ENCODE peak calls at places on chromosomes 11 and 22, in five cellular contexts. One of them, this sample, is unnamed. For H3K4me1, the result is how much of the 10 kb centered on the place peaks cover.

GRCh38 chr11:134637091-134638015 is 225.3 kb upstream of the B3GAT1 start:
- DNase-seq in fibroblast of lung: no peak
- DNase-seq in breast epithelium: no peak
- DNase-seq in small intestine: no peak
- DNase-seq in CD8-positive, alpha-beta T cell: no peak
- DNase-seq in this sample: no peak

GRCh38 chr11:12682730-12683500 is 8.7 kb downstream of the TEAD1 start:
- DNase-seq in fibroblast of lung: no peak
- DNase-seq in breast epithelium: no peak
- DNase-seq in small intestine: no peak
- DNase-seq in CD8-positive, alpha-beta T cell: no peak
- DNase-seq in this sample: no peak

GRCh38 chr11:126212089-126212660 is 593 bp downstream of the FAM118B start:
- DNase-seq in fibroblast of lung: no peak
- DNase-seq in breast epithelium: no peak
- DNase-seq in small intestine: no peak
- DNase-seq in CD8-positive, alpha-beta T cell: no peak
- DNase-seq in this sample: no peak

GRCh38 chr22:49447837-49448236 is 379.8 kb downstream of the BRD1 start:
- DNase-seq in fibroblast of lung: no peak
- DNase-seq in breast epithelium: no peak
- DNase-seq in small intestine: no peak
- DNase-seq in CD8-positive, alpha-beta T cell: no peak
- DNase-seq in this sample: no peak

GRCh38 chr11:116065986-116066385 is 561.8 kb upstream of the CADM1 start:
- DNase-seq in fibroblast of lung: no peak
- DNase-seq in breast epithelium: no peak
- DNase-seq in small intestine: no peak
- DNase-seq in CD8-positive, alpha-beta T cell: no peak
- DNase-seq in this sample: no peak

GRCh38 chr11:13850256-13851010 is 112.1 kb upstream of the SPON1 start:
- DNase-seq in fibroblast of lung: peak
- DNase-seq in breast epithelium: no peak
- DNase-seq in small intestine: no peak
- DNase-seq in CD8-positive, alpha-beta T cell: no peak
- DNase-seq in this sample: no peak

GRCh38 chr22:24592144-24592845 is 578 bp downstream of the LRRC75B start:
- DNase-seq in fibroblast of lung: no peak
- DNase-seq in breast epithelium: no peak
- DNase-seq in small intestine: no peak
- DNase-seq in CD8-positive, alpha-beta T cell: no peak
- DNase-seq in this sample: no peak

GRCh38 chr22:19488884-19489843 is 9.4 kb downstream of the CDC45 start:
- DNase-seq in fibroblast of lung: no peak
- DNase-seq in breast epithelium: no peak
- DNase-seq in small intestine: peak
- DNase-seq in CD8-positive, alpha-beta T cell: no peak
- DNase-seq in this sample: no peak

GRCh38 chr11:46120361-46120710 is 918 bp downstream of the PHF21A start:
- DNase-seq in fibroblast of lung: peak
- DNase-seq in breast epithelium: no peak
- DNase-seq in small intestine: peak
- DNase-seq in CD8-positive, alpha-beta T cell: peak
- DNase-seq in this sample: no peak

DNA sequence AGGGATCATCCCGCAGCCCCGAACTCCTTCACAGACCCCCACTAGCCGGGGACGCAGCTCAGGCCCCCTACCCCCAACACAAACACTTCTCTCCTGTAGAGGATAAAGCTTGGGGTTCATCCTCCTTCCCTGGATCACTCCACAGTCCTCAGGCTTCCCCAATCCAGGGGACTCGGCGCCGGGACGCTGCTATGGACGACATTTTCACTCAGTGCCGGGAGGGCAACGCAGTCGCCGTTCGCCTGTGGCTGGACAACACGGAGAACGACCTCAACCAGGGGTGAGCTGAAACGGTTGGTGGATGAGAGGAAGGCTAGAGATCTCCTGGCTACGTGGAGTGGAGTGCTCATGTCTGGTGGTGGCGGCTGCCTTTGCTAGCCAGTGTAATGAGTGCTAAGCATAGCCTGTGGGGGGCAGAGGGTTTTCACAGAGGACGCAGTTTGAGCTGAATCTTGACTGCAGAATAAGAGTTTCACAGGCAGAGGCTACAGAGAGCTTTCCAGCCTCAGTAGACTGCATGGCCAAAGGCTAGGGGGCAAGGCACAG is 580 bp downstream of the ILK start:
- DNase-seq in fibroblast of lung: peak
- DNase-seq in breast epithelium: no peak
- DNase-seq in small intestine: peak
- DNase-seq in CD8-positive, alpha-beta T cell: peak
- DNase-seq in this sample: no peak
- H3K4me1 ChIP-seq in fibroblast of lung: under half
- H3K4me1 ChIP-seq in breast epithelium: under half
- H3K4me1 ChIP-seq in small intestine: under half
- H3K4me1 ChIP-seq in CD8-positive, alpha-beta T cell: half or more
- H3K4me1 ChIP-seq in this sample: under half

GRCh38 chr11:87120937-87121336 is 83.2 kb downstream of the TMEM135 start:
- DNase-seq in fibroblast of lung: no peak
- DNase-seq in breast epithelium: no peak
- DNase-seq in small intestine: no peak
- DNase-seq in CD8-positive, alpha-beta T cell: no peak
- DNase-seq in this sample: no peak
- H3K27ac ChIP-seq in fibroblast of lung: no peak
- H3K27ac ChIP-seq in breast epithelium: no peak
- H3K27ac ChIP-seq in small intestine: no peak
- H3K27ac ChIP-seq in CD8-positive, alpha-beta T cell: no peak
- H3K27ac ChIP-seq in this sample: no peak

DNA sequence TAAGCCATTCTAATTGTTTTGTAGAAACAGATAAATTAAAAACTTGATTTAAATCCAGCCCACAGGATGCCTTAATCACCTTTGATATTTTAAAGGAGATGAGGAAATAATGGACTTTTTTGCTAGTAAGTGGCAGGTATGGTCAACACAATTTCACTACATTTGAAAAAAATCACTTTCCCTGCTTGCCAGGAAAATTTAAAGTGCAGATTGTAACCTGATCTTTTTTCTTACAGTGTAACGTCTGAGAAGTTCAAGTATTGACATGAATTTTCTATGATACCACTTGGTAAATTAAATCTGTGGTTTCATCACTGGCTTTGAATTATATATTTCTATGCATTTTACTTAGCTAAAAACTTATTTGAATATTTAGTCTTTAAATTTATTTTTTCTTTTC is 65.3 kb downstream of the ARHGEF12 start:
- DNase-seq in fibroblast of lung: peak
- DNase-seq in breast epithelium: no peak
- DNase-seq in small intestine: no peak
- DNase-seq in CD8-positive, alpha-beta T cell: no peak
- DNase-seq in this sample: no peak
- H3K4me3 ChIP-seq in fibroblast of lung: peak
- H3K4me3 ChIP-seq in breast epithelium: no peak
- H3K4me3 ChIP-seq in small intestine: no peak
- H3K4me3 ChIP-seq in CD8-positive, alpha-beta T cell: no peak
- H3K4me3 ChIP-seq in this sample: no peak

GRCh38 chr11:128598096-128598495 is 10.7 kb upstream of the ETS1 start:
- DNase-seq in fibroblast of lung: no peak
- DNase-seq in breast epithelium: no peak
- DNase-seq in small intestine: no peak
- DNase-seq in CD8-positive, alpha-beta T cell: no peak
- DNase-seq in this sample: no peak

GRCh38 chr11:128596245-128596644 is 8.9 kb upstream of the ETS1 start:
- DNase-seq in fibroblast of lung: no peak
- DNase-seq in breast epithelium: no peak
- DNase-seq in small intestine: no peak
- DNase-seq in CD8-positive, alpha-beta T cell: no peak
- DNase-seq in this sample: no peak

GRCh38 chr11:128598755-128599154 is 11.4 kb upstream of the ETS1 start:
- DNase-seq in fibroblast of lung: no peak
- DNase-seq in breast epithelium: no peak
- DNase-seq in small intestine: no peak
- DNase-seq in CD8-positive, alpha-beta T cell: no peak
- DNase-seq in this sample: no peak

GRCh38 chr11:128595775-128596174 is 8.4 kb upstream of the ETS1 start:
- DNase-seq in fibroblast of lung: no peak
- DNase-seq in breast epithelium: no peak
- DNase-seq in small intestine: no peak
- DNase-seq in CD8-positive, alpha-beta T cell: no peak
- DNase-seq in this sample: no peak

GRCh38 chr11:128597209-128597608 is 9.9 kb upstream of the ETS1 start:
- DNase-seq in fibroblast of lung: no peak
- DNase-seq in breast epithelium: no peak
- DNase-seq in small intestine: no peak
- DNase-seq in CD8-positive, alpha-beta T cell: no peak
- DNase-seq in this sample: no peak
- H3K4me1 ChIP-seq in fibroblast of lung: under half
- H3K4me1 ChIP-seq in breast epithelium: under half
- H3K4me1 ChIP-seq in small intestine: under half
- H3K4me1 ChIP-seq in CD8-positive, alpha-beta T cell: under half
- H3K4me1 ChIP-seq in this sample: under half

GRCh38 chr22:26756675-26757293 is 99.4 kb downstream of the MIAT start:
- DNase-seq in fibroblast of lung: peak
- DNase-seq in breast epithelium: peak
- DNase-seq in small intestine: peak
- DNase-seq in CD8-positive, alpha-beta T cell: no peak
- DNase-seq in this sample: no peak
- H3K27ac ChIP-seq in fibroblast of lung: no peak
- H3K27ac ChIP-seq in breast epithelium: no peak
- H3K27ac ChIP-seq in small intestine: no peak
- H3K27ac ChIP-seq in CD8-positive, alpha-beta T cell: no peak
- H3K27ac ChIP-seq in this sample: no peak

GRCh38 chr11:114134870-114135269 is 75.4 kb downstream of the ZBTB16 start:
- DNase-seq in fibroblast of lung: peak
- DNase-seq in breast epithelium: no peak
- DNase-seq in small intestine: no peak
- DNase-seq in CD8-positive, alpha-beta T cell: no peak
- DNase-seq in this sample: no peak

GRCh38 chr11:114131366-114131963 is 72.0 kb downstream of the ZBTB16 start:
- DNase-seq in fibroblast of lung: no peak
- DNase-seq in breast epithelium: no peak
- DNase-seq in small intestine: no peak
- DNase-seq in CD8-positive, alpha-beta T cell: no peak
- DNase-seq in this sample: no peak

GRCh38 chr11:114132427-114132826 is 72.9 kb downstream of the ZBTB16 start:
- DNase-seq in fibroblast of lung: no peak
- DNase-seq in breast epithelium: no peak
- DNase-seq in small intestine: no peak
- DNase-seq in CD8-positive, alpha-beta T cell: no peak
- DNase-seq in this sample: no peak

GRCh38 chr11:114133548-114134329 is 74.2 kb downstream of the ZBTB16 start:
- DNase-seq in fibroblast of lung: no peak
- DNase-seq in breast epithelium: no peak
- DNase-seq in small intestine: no peak
- DNase-seq in CD8-positive, alpha-beta T cell: no peak
- DNase-seq in this sample: no peak

DNA sequence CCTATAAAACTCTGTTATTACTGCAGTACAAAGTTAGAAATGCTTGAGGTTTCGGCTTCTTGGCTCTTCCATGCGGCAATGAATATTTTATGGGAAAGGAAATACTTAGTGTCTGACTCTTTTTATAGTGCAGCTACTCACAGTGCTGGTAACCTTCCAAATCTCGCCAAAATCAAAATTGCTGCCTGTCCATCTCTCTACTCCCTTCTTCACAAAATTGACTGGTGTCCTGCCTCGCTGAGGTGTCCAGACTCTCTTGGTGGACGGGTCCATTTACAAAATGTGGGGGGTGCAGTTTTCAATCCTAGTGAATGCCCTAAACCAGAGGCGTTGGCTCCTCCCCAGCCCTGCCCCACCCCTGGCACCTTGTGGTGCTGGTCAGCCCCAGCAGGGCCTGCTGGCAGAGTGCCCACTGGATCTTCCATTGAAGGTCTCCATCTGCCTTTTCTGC is 73.5 kb downstream of the ZBTB16 start:
- DNase-seq in fibroblast of lung: peak
- DNase-seq in breast epithelium: no peak
- DNase-seq in small intestine: no peak
- DNase-seq in CD8-positive, alpha-beta T cell: no peak
- DNase-seq in this sample: no peak
- H3K4me3 ChIP-seq in fibroblast of lung: no peak
- H3K4me3 ChIP-seq in breast epithelium: no peak
- H3K4me3 ChIP-seq in small intestine: no peak
- H3K4me3 ChIP-seq in CD8-positive, alpha-beta T cell: no peak
- H3K4me3 ChIP-seq in this sample: no peak

GRCh38 chr11:64994318-64994717 is 2.5 kb downstream of the BATF2 start:
- DNase-seq in fibroblast of lung: no peak
- DNase-seq in breast epithelium: no peak
- DNase-seq in small intestine: no peak
- DNase-seq in CD8-positive, alpha-beta T cell: no peak
- DNase-seq in this sample: no peak

GRCh38 chr11:64989416-64989815 is 7.4 kb downstream of the BATF2 start:
- DNase-seq in fibroblast of lung: no peak
- DNase-seq in breast epithelium: no peak
- DNase-seq in small intestine: no peak
- DNase-seq in CD8-positive, alpha-beta T cell: no peak
- DNase-seq in this sample: no peak

GRCh38 chr11:64987998-64988854 is 8.5 kb downstream of the BATF2 start:
- DNase-seq in fibroblast of lung: no peak
- DNase-seq in breast epithelium: no peak
- DNase-seq in small intestine: no peak
- DNase-seq in CD8-positive, alpha-beta T cell: no peak
- DNase-seq in this sample: no peak

GRCh38 chr11:64996327-64996709 is 453 bp downstream of the BATF2 start:
- DNase-seq in fibroblast of lung: no peak
- DNase-seq in breast epithelium: no peak
- DNase-seq in small intestine: no peak
- DNase-seq in CD8-positive, alpha-beta T cell: no peak
- DNase-seq in this sample: no peak

GRCh38 chr11:64990222-64990918 is 6.4 kb downstream of the BATF2 start:
- DNase-seq in fibroblast of lung: peak
- DNase-seq in breast epithelium: no peak
- DNase-seq in small intestine: no peak
- DNase-seq in CD8-positive, alpha-beta T cell: no peak
- DNase-seq in this sample: no peak
- H3K4me1 ChIP-seq in fibroblast of lung: under half
- H3K4me1 ChIP-seq in breast epithelium: under half
- H3K4me1 ChIP-seq in small intestine: under half
- H3K4me1 ChIP-seq in CD8-positive, alpha-beta T cell: under half
- H3K4me1 ChIP-seq in this sample: under half

This sample was measured in esophagus squamous epithelium.